ENCODE peak calls at places on chromosome 17, in five cellular contexts. X, O, M, E and S are unnamed samples.

GRCh38 chr17:74939534-74939933 is 3.8 kb downstream of the OTOP3 start:
- DNase-seq in E (no peak), O (no peak), M (no peak), X (no peak), S (no peak)

GRCh38 chr17:6532441-6532885 is 23.9 kb downstream of the PITPNM3 start:
- DNase-seq in O (no peak), E (peak), X (no peak), M (no peak), S (no peak)

GRCh38 chr17:1438593-1439083 is 17.4 kb downstream of the CRK start:
- DNase-seq in X (peak), M (no peak), E (no peak), O (no peak), S (no peak)

GRCh38 chr17:55632893-55633292 is 89.8 kb downstream of the TMEM100 start:
- DNase-seq in E (no peak), X (no peak), M (no peak), O (no peak), S (no peak)

GRCh38 chr17:39094607-39095308 is 56.7 kb downstream of the PLXDC1 start:
- DNase-seq in X (no peak), M (no peak), E (no peak), O (no peak), S (no peak)

GRCh38 chr17:18145811-18146210 is 37.3 kb downstream of the MYO15A start:
- DNase-seq in O (no peak), E (no peak), M (no peak), X (no peak), S (no peak)

GRCh38 chr17:68868708-68869107 is 86.5 kb downstream of the ABCA8 start:
- DNase-seq in E (no peak), X (peak), O (no peak), M (no peak), S (no peak)

GRCh38 chr17:44220211-44221071 is 966 bp upstream of the UBTF start:
- DNase-seq in E (peak), M (no peak), O (peak), X (peak), S (peak)

GRCh38 chr17:12627776-12628491 is 37.8 kb upstream of the MYOCD start:
- DNase-seq in O (no peak), E (no peak), M (no peak), X (peak), S (no peak)

GRCh38 chr17:82407255-82407654 is 10.9 kb upstream of the HEXD start:
- DNase-seq in E (no peak), X (peak), M (no peak), O (no peak), S (no peak)

GRCh38 chr17:77460514-77461046 is 319.8 kb downstream of the SEC14L1 start:
- DNase-seq in M (no peak), O (no peak), E (no peak), X (no peak), S (peak)

GRCh38 chr17:45309400-45309799 is 7.4 kb downstream of the MAP3K14 start:
- DNase-seq in M (no peak), O (no peak), E (no peak), X (no peak), S (no peak)

GRCh38 chr17:13704333-13704732 is 102.6 kb upstream of the HS3ST3A1 start:
- DNase-seq in E (no peak), O (no peak), X (peak), M (no peak), S (no peak)

GRCh38 chr17:12620200-12620720 is 45.4 kb upstream of the MYOCD start:
- DNase-seq in X (peak), O (no peak), M (peak), E (no peak), S (no peak)

GRCh38 chr17:47708312-47708863 is 14.4 kb downstream of the TBKBP1 start:
- DNase-seq in E (no peak), M (no peak), O (peak), X (no peak), S (no peak)

GRCh38 chr17:22718689-22719088 is 1026.4 kb downstream of the KCNJ18 start:
- DNase-seq in M (no peak), E (no peak), O (no peak), X (no peak), S (no peak)

GRCh38 chr17:55814377-55814776 is 63.5 kb downstream of the PCTP start:
- DNase-seq in E (no peak), X (peak), M (no peak), O (no peak), S (no peak)

GRCh38 chr17:64320613-64321553 is 57.8 kb upstream of the TEX2 start:
- DNase-seq in M (peak), O (peak), E (peak), X (peak), S (no peak)

GRCh38 chr17:43020789-43021738 is 1.1 kb downstream of the VAT1 start:
- DNase-seq in O (peak), M (no peak), X (peak), E (no peak), S (peak)

GRCh38 chr17:80101946-80102706 is 745 bp downstream of the GAA start:
- DNase-seq in X (peak), M (no peak), O (peak), E (peak), S (peak)

GRCh38 chr17:76537288-76537577 is 276 bp downstream of the CYGB start:
- DNase-seq in M (no peak), O (no peak), E (peak), X (peak), S (peak)

GRCh38 chr17:47742319-47743181 is 9.5 kb downstream of the TBX21 start:
- DNase-seq in X (no peak), M (no peak), O (no peak), E (peak), S (no peak)

GRCh38 chr17:47651704-47652103 is 2.0 kb downstream of the KPNB1 start:
- DNase-seq in M (no peak), O (no peak), X (no peak), E (no peak), S (no peak)

GRCh38 chr17:80720624-80721577 is 176.3 kb downstream of the RPTOR start:
- DNase-seq in O (no peak), M (no peak), X (peak), E (peak), S (no peak)

GRCh38 chr17:45129940-45130639 is 2.2 kb downstream of the PLCD3 start:
- DNase-seq in E (no peak), O (no peak), M (no peak), X (peak), S (peak)

GRCh38 chr17:41571561-41572434 is at the start of gene KRT9:
- DNase-seq in E (no peak), X (no peak), O (no peak), M (no peak), S (no peak)

GRCh38 chr17:60665602-60666001 is 12.0 kb upstream of the BCAS3 start:
- DNase-seq in E (no peak), M (no peak), X (no peak), O (no peak), S (no peak)

GRCh38 chr17:6534846-6535514 is 21.4 kb downstream of the PITPNM3 start:
- DNase-seq in O (no peak), M (no peak), X (no peak), E (no peak), S (no peak)

GRCh38 chr17:1073241-1073962 is 76.5 kb downstream of the TIMM22 start:
- DNase-seq in O (no peak), E (no peak), M (no peak), X (no peak), S (no peak)

GRCh38 chr17:82272495-82273326 is 789 bp downstream of the CSNK1D start:
- DNase-seq in O (peak), E (no peak), X (no peak), M (no peak), S (peak)

GRCh38 chr17:62967111-62967449 is 1.0 kb downstream of the TANC2 start:
- DNase-seq in E (peak), O (no peak), M (no peak), X (no peak), S (no peak)

GRCh38 chr17:50952889-50953288 is 86.7 kb upstream of the TOB1 start:
- DNase-seq in M (no peak), X (no peak), O (no peak), E (no peak), S (no peak)

GRCh38 chr17:50565559-50566350 is 5.2 kb downstream of the CACNA1G start:
- DNase-seq in O (no peak), X (peak), E (peak), M (no peak), S (no peak)

GRCh38 chr17:77802811-77803220 is 155.7 kb upstream of the TNRC6C start:
- DNase-seq in E (peak), M (no peak), X (peak), O (no peak), S (no peak)

GRCh38 chr17:1455748-1456599 is at the start of gene CRK:
- DNase-seq in X (peak), O (peak), E (peak), M (peak), S (peak)